ENCODE peak calls at places on chromosomes 16 and 17, in four cellular contexts. H is NCI-H2029; F is foreskin fibroblast; D is activated CD4-positive, CD25-positive, alpha-beta regulatory T cell. X is an unnamed sample.

GRCh38 chr17:73342549-73343167 is 30.9 kb upstream of the CDC42EP4 start:
- DNase-seq in H (no peak), F (peak), D (no peak), X (peak)

GRCh38 chr16:50603206-50604064 is 55.2 kb downstream of the NKD1 start:
- DNase-seq in H (no peak), F (peak), D (no peak), X (peak)

GRCh38 chr16:4538386-4539235 is at the start of gene CDIP1:
- DNase-seq in H (peak), F (peak), D (peak), X (peak)

GRCh38 chr16:10877472-10877946 is 507 bp downstream of the CIITA start:
- DNase-seq in H (no peak), F (no peak), D (no peak), X (no peak)

GRCh38 chr16:67415872-67416793 is at the start of gene ZDHHC1:
- DNase-seq in H (no peak), F (peak), D (no peak), X (peak)

GRCh38 chr17:82933911-82934310 is 94.1 kb upstream of the ZNF750 start:
- DNase-seq in H (no peak), F (no peak), D (no peak), X (no peak)

GRCh38 chr16:71854369-71854948 is 8.7 kb downstream of the ATXN1L start:
- DNase-seq in H (no peak), F (no peak), D (no peak), X (no peak)

GRCh38 chr16:87741700-87742415 is 23.9 kb downstream of the KLHDC4 start:
- DNase-seq in H (no peak), F (no peak), D (no peak), X (no peak)